ENCODE peak calls at places on chromosomes 6 and 20, in ten cellular contexts. R is mammary epithelial cell, Y is HFF-Myc, X is spleen, B is epithelial cell of esophagus, I is brain microvascular endothelial cell, S is lower lobe of right lung, A is mucosa of descending colon, L is OCI-LY7, O is pancreas. N is an unnamed sample.

GRCh38 chr20:64055893-64056638 is 6.6 kb upstream of the SOX18 start:
- DNase-seq in R (no peak), Y (no peak), X (peak; percentile 88), B (no peak), I (peak; percentile 17), S (peak; percentile 68), A (no peak), L (no peak), O (no peak), N (no peak)

GRCh38 chr6:49499121-49499520 is 602 bp upstream of the GLYATL3 start:
- DNase-seq in R (no peak), Y (no peak), X (no peak), B (no peak), I (no peak), S (no peak), A (no peak), L (no peak), O (no peak), N (no peak)

GRCh38 chr20:3275064-3275935 is 36.3 kb upstream of the SLC4A11 start:
- DNase-seq in R (no peak), Y (no peak), X (no peak), B (no peak), I (no peak), S (no peak), A (no peak), L (no peak), O (no peak), N (no peak)

GRCh38 chr20:61297981-61298380 is 45.9 kb downstream of the CDH4 start:
- DNase-seq in R (peak; percentile 65), Y (peak; percentile 3), X (peak; percentile 52), B (peak; percentile 2), I (peak; percentile 9), S (no peak), A (no peak), L (no peak), O (no peak), N (peak; percentile 44)

GRCh38 chr20:4457566-4458543 is 263.9 kb upstream of the PRND start:
- DNase-seq in R (peak; percentile 71), Y (no peak), X (no peak), B (peak; percentile 59), I (no peak), S (no peak), A (no peak), L (no peak), O (no peak), N (peak; percentile 52)

GRCh38 chr20:52256465-52256864 is 64.9 kb upstream of the ZFP64 start:
- DNase-seq in R (no peak), Y (no peak), X (no peak), B (no peak), I (no peak), S (no peak), A (no peak), L (no peak), O (no peak), N (no peak)

GRCh38 chr20:50855498-50856474 is 60.9 kb downstream of the BCAS4 start:
- DNase-seq in R (peak; percentile 63), Y (no peak), X (no peak), B (peak; percentile 62), I (no peak), S (no peak), A (no peak), L (no peak), O (peak; percentile 51), N (no peak)

GRCh38 chr6:16762265-16762546 is 946 bp upstream of the ATXN1 start:
- DNase-seq in R (no peak), Y (no peak), X (no peak), B (no peak), I (no peak), S (no peak), A (no peak), L (no peak), O (no peak), N (no peak)

GRCh38 chr6:53179961-53180651 is 31.5 kb upstream of the GCM1 start:
- DNase-seq in R (peak; percentile 7), Y (no peak), X (peak; percentile 77), B (peak; percentile 80), I (peak; percentile 84), S (peak; percentile 50), A (no peak), L (peak; percentile 34), O (peak; percentile 60), N (no peak)

GRCh38 chr6:13617066-13617465 is 1.9 kb downstream of the NOL7 start:
- DNase-seq in R (no peak), Y (no peak), X (no peak), B (no peak), I (no peak), S (no peak), A (no peak), L (peak; percentile 52), O (no peak), N (no peak)

GRCh38 chr6:36595168-36595818 is 1.1 kb downstream of the SRSF3 start:
- DNase-seq in R (peak; percentile 38), Y (no peak), X (no peak), B (peak; percentile 65), I (peak; percentile 44), S (no peak), A (no peak), L (peak; percentile 36), O (peak; percentile 37), N (peak; percentile 79)

GRCh38 chr6:44232676-44233559 is 9.5 kb downstream of the SLC29A1 start:
- DNase-seq in R (no peak), Y (no peak), X (no peak), B (no peak), I (no peak), S (peak; percentile 38), A (no peak), L (no peak), O (no peak), N (no peak)

GRCh38 chr6:66926060-66926459 is 1219.0 kb upstream of the EYS start:
- DNase-seq in R (no peak), Y (no peak), X (no peak), B (peak; percentile 39), I (peak; percentile 4), S (no peak), A (no peak), L (peak; percentile 2), O (no peak), N (peak; percentile 24)

GRCh38 chr6:99145738-99146137 is 198.0 kb upstream of the FBXL4 start:
- DNase-seq in R (no peak), Y (no peak), X (no peak), B (no peak), I (no peak), S (no peak), A (no peak), L (no peak), O (no peak), N (no peak)

GRCh38 chr20:41572010-41572572 is 46.1 kb downstream of the CHD6 start:
- DNase-seq in R (no peak), Y (no peak), X (no peak), B (no peak), I (no peak), S (no peak), A (no peak), L (no peak), O (no peak), N (no peak)
- TF ChIP-seq CTCF in R (no peak), Y (no peak), X (no peak), B (no peak), I (peak; percentile 66), S (no peak), A (no peak), L (peak; percentile 45), O (no peak), N (no peak)

GRCh38 chr20:7868108-7868507 is 72.2 kb downstream of the HAO1 start:
- DNase-seq in R (no peak), Y (no peak), X (no peak), B (no peak), I (no peak), S (no peak), A (no peak), L (no peak), O (no peak), N (no peak)

DNA sequence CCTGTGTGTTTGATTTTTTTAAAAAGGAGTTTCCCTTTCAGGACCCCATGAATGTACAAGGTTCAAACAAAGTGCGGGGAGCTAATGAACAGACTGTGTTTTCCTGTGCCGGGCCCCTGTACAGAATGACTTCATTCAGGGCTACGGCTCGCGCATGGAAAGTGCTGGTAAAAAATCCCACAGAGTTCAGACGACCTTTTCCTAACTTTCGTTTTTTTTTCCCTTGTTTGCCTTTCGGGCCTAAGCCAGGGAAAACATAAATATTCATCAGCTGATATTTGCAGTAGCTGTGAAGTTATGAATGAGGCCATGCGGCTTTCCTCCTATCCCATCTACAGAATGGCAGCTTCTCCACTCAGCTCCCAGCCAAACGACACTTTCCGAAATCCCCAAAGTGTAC is 74.0 kb downstream of the HAO1 start:
- DNase-seq in R (no peak), Y (no peak), X (no peak), B (no peak), I (no peak), S (no peak), A (no peak), L (no peak), O (peak; percentile 8), N (peak; percentile 15)
- H3K4me3 ChIP-seq in R (no peak overlapping the region), Y (no peak overlapping the region), X (no peak overlapping the region), B (no peak overlapping the region), I (peak overlapping the region; percentile 27), S (no peak overlapping the region), A (no peak overlapping the region), L (no peak overlapping the region), O (no peak overlapping the region), N (no peak overlapping the region)

DNA sequence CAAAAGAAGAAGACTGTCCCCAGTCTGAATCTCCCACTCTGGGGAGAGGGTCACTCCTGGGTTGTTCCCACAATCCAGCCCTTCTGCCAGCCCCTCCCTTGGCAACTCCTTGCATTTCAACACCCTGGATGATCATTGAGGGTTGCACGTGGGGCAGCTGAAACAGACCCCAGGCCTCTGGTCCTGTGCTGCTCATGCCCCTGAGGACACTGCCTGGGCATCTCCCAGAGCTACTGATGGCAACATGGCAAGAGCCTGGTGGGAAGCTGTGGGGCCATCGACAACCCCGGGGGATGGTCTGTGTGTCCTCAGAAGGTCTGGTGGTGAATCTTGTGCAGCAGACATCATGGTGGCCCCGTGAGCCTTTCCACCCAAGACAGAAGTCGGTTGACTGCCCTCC is 4.9 kb upstream of the ANGPT4 start:
- DNase-seq in R (no peak), Y (no peak), X (no peak), B (no peak), I (no peak), S (no peak), A (no peak), L (no peak), O (no peak), N (no peak)
- TF ChIP-seq CTCF in R (no peak), Y (no peak), X (no peak), B (no peak), I (no peak), S (no peak), A (no peak), L (no peak), O (no peak), N (no peak)

DNA sequence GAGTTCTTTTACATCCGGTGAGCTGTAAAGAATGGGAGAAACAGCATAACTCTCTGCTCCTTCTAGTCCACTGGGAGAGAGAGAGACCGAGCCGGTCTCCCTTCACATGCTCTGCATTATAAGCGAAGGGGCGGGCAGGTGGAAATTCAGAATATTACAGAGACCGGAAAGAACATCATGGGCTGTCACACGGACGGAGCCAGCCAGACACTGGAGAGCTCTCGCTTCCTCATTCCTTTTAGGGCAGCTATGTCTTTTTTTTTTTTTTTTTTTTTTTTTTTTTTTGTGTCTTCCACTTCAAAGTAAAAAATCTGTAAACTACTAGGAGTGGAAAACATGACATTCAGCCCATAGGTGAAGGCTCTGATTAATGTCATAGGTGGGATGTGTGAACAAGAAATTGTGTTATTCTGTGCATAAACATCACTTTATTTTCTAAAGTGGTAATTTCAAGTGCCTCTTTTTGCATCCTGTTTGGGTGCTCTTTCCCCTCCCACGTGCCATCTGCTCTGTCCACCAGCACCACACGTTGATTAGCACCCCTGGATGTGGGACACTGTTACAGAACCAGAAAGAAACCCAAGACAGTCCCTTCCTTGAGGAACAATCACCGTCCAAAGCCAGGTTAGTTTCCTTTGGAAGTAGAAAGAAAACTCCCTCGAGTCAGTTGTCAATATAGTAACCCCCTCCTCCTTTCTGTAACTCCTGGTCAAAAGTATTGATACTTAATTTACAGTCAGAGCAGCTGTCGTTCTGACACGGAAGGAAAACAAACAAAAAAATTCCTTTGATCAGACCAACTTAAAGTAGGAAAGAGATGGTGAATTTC is at the start of gene TAGAP:
- DNase-seq in R (no peak), Y (no peak), X (peak; percentile 94), B (peak; percentile 12), I (peak; percentile 9), S (peak; percentile 86), A (peak; percentile 66), L (peak; percentile 96), O (no peak), N (no peak)
- H3K4me3 ChIP-seq in R (no peak within 1 kb of the TSS), Y (no peak within 1 kb of the TSS), X (peak within 1 kb of the TSS; percentile 45), B (no peak within 1 kb of the TSS), I (no peak within 1 kb of the TSS), S (peak within 1 kb of the TSS; percentile 47), A (peak within 1 kb of the TSS; percentile 6), L (peak within 1 kb of the TSS; percentile 95), O (no peak within 1 kb of the TSS), N (no peak within 1 kb of the TSS)